ENCODE peak calls at places on chromosomes 11 and 22, in four cellular contexts. Y, O, K and M are unnamed samples. For H3K4me1, the result is how much of the 10 kb centered on the place peaks cover.

GRCh38 chr11:79377399-79377798 is 63.4 kb downstream of the TENM4 start:
- DNase-seq in Y (no peak), O (no peak), K (no peak), M (no peak)

GRCh38 chr11:12392672-12393071 is 15.3 kb downstream of the PARVA start:
- DNase-seq in Y (no peak), O (no peak), K (no peak), M (no peak)

GRCh38 chr11:67307545-67308001 is 4.2 kb downstream of the SSH3 start:
- DNase-seq in Y (no peak), O (no peak), K (no peak), M (no peak)

GRCh38 chr22:16964366-16964765 is 43.7 kb downstream of the GAB4 start:
- DNase-seq in Y (no peak), O (no peak), K (no peak), M (no peak)

GRCh38 chr11:15688351-15688792 is 573.6 kb downstream of the INSC start:
- DNase-seq in Y (peak), O (peak), K (no peak), M (no peak)

GRCh38 chr11:125423247-125423849 is 72.7 kb downstream of the FEZ1 start:
- DNase-seq in Y (no peak), O (no peak), K (peak), M (no peak)

GRCh38 chr22:20919718-20920117 is 2.5 kb downstream of the CRKL start:
- DNase-seq in Y (no peak), O (no peak), K (no peak), M (no peak)

GRCh38 chr11:68369756-68370155 is 57.4 kb downstream of the LRP5 start:
- DNase-seq in Y (no peak), O (no peak), K (no peak), M (no peak)

GRCh38 chr11:613369-613968 is 2.3 kb downstream of the IRF7 start:
- DNase-seq in Y (no peak), O (no peak), K (peak), M (peak)

GRCh38 chr11:19419021-19419750 is 178.4 kb upstream of the E2F8 start:
- DNase-seq in Y (no peak), O (peak), K (no peak), M (no peak)
- H3K4me1 ChIP-seq in Y (under half), O (under half), K (under half), M (under half)

DNA sequence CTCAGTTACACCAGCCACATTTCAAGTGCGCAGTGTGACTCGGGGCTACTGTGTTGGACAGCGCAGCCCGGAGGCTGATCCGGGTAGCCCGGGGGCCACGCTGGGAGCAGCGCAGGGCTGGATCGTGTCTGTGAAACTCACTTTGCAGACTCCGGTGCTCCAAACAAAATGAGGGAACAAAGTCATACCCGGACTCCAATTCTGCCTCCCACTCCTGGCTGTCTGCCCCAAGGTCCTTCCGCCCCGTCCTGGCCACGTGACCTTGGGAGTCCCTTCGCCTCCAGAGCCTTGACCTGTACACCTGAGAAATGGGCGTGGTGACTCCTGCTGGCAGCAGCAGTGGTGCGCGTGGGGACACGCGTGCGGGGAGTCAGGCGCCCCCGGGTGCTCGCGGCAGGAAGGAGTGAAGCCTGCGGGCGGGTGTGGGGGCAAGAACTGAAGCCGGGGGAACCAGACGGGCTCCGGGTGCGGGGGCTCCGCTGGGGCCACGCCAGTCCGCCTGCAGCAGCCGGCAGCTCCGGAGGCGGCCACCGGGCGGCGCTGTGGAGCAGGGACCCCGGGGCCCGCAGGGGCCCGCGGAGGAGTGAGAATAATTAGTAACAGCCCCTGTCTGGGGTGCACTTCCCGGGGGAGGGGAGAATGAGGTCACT is 42.4 kb downstream of the KCNJ4 start:
- DNase-seq in Y (no peak), O (no peak), K (no peak), M (no peak)
- TF ChIP-seq CTCF in Y (peak), O (peak), K (peak), M (peak)

DNA sequence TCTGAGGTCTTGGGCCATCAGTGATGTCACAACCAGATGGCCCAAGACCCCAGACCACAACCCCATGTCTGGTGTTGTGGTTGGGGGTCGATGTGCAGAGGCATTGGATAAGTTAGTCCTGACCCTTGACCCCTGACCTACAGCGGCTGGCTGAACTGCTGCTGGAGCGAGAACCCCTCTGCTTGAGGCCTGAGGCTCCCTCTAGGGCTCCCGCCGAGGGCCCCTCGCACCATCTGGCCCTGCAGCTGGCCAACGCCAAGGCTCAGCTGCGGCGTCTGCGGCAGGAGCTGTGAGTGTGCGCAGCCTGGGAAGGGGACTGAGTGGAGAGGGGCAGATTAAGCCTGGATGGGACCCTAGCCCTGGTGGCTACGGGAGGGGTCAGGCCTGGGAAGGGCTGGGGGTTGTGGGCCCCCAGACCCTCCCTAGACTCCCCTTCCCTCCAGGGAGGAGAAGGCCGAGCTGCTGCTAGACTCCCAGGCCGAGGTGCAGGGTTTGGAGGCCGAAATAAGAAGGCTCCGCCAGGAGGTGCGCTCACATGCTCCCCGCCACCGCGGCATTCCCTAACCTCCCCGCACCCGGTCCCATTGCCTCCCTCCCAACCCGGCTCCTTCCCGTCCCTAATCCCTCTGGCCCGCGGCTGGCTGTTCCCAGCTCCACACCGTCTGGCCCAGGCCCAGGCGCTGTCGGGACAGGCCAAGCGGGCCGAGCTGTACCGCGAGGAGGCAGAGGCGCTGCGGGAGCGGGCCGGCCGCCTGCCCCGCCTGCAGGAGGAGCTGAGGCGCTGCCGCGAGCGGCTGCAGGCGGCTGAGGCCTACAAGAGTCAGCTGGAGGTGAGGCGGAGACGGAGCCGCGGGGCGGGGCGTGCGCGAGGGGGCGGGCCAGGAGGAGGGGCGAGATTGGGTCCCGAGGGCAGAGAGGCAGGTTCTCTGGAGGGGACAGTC is 2.1 kb downstream of the CCDC88B start:
- DNase-seq in Y (peak), O (peak), K (peak), M (peak)
- TF ChIP-seq POLR2A in Y (peak), O (no peak), K (peak), M (peak)

GRCh38 chr11:26227311-26227710 is 104.6 kb upstream of the ANO3 start:
- DNase-seq in Y (no peak), O (peak), K (no peak), M (no peak)

GRCh38 chr11:26229270-26229669 is 102.7 kb upstream of the ANO3 start:
- DNase-seq in Y (no peak), O (peak), K (no peak), M (no peak)

GRCh38 chr11:26228778-26229177 is 103.2 kb upstream of the ANO3 start:
- DNase-seq in Y (no peak), O (peak), K (no peak), M (no peak)

GRCh38 chr11:26230021-26230420 is 101.9 kb upstream of the ANO3 start:
- DNase-seq in Y (no peak), O (peak), K (no peak), M (no peak)

DNA sequence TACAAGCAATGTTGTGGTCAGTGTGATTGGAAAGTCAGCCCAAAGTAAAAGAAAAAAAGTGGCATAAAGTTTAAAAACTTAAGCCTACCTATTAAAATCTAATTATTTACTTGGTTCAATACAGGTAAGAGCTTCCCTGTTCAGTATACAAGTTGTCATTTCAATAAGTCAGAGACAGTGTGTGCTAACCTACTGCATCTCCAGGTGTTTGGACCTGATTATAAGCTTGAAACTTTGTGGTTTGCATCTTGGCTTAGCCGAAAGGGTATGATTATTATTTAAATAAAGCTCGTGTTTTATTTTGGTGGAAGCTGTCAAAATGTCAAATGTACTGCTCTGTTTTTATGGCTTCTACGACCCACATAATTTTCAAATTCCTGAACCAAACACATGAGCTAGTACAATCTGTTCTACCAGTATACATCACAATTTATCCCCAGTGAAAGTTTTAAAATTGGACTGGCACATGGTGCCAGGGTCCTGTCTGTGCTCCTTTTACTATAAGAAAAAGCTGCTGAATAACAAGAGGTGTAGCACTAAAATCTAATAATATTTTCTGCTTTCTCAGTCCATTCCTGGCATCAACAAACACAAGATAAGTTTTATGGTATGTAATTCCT is 103.9 kb upstream of the ANO3 start:
- DNase-seq in Y (no peak), O (no peak), K (no peak), M (no peak)
- H3K4me1 ChIP-seq in Y (under half), O (under half), K (under half), M (under half)

GRCh38 chr11:17561111-17561415 is 14.0 kb downstream of the OTOG start:
- DNase-seq in Y (no peak), O (no peak), K (no peak), M (no peak)

GRCh38 chr11:17561466-17562001 is 14.5 kb downstream of the OTOG start:
- DNase-seq in Y (no peak), O (no peak), K (no peak), M (no peak)

GRCh38 chr11:17563248-17563647 is 16.2 kb downstream of the OTOG start:
- DNase-seq in Y (no peak), O (no peak), K (no peak), M (no peak)

GRCh38 chr11:17563961-17564686 is 17.1 kb downstream of the OTOG start:
- DNase-seq in Y (no peak), O (no peak), K (no peak), M (no peak)

DNA sequence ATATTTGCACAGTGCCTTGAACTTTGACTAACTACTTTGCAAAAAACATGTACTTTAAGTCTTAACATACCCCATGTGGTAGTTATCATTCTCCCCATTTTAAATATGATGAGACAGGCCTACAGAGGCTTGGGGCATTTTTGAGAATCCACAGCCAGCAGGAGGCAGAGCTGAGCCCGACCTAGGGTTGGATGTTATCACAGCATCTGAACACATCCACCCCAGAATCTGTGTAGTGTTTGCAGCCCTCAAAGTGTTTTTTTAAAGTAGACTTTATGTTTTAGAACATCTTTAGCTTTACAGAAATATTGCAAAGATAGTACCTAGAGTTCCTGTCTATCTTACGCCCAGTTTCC is 17.6 kb downstream of the OTOG start:
- DNase-seq in Y (no peak), O (no peak), K (no peak), M (no peak)
- TF ChIP-seq CTCF in Y (no peak), O (no peak), K (no peak), M (no peak)

DNA sequence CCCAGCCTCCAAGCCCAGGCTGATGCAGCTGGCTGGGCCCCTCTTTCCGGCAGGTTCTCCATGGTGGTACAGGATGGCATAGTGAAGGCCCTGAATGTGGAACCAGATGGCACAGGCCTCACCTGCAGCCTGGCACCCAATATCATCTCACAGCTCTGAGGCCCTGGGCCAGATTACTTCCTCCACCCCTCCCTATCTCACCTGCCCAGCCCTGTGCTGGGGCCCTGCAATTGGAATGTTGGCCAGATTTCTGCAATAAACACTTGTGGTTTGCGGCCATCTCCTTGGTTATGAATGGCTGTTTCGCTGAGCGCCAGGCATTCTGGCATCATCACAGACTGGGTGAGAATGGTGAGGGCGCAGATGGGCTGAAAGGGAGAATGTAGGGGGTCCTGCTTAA is 3.6 kb downstream of the PRDX5 start:
- DNase-seq in Y (no peak), O (peak), K (no peak), M (peak)
- TF ChIP-seq POLR2A in Y (no peak), O (no peak), K (no peak), M (peak)

GRCh38 chr22:25111579-25112517 is 87.8 kb upstream of the CRYBB3 start:
- DNase-seq in Y (peak), O (no peak), K (no peak), M (peak)

GRCh38 chr22:25114369-25115362 is 85.0 kb upstream of the CRYBB3 start:
- DNase-seq in Y (no peak), O (no peak), K (no peak), M (peak)

GRCh38 chr22:25110846-25111578 is 88.6 kb upstream of the CRYBB3 start:
- DNase-seq in Y (peak), O (peak), K (peak), M (peak)

GRCh38 chr22:25113316-25113721 is 86.3 kb upstream of the CRYBB3 start:
- DNase-seq in Y (peak), O (no peak), K (no peak), M (no peak)

GRCh38 chr22:25112538-25113253 is 87.0 kb upstream of the CRYBB3 start:
- DNase-seq in Y (peak), O (no peak), K (no peak), M (no peak)
- H3K4me1 ChIP-seq in Y (under half), O (under half), K (under half), M (under half)